ENCODE peak calls at places on chromosomes 16 and 17, in ten cellular contexts. One of them, this sample, is unnamed.

GRCh38 chr17:17391575-17392370 is 85.0 kb upstream of the MED9 start:
- DNase-seq in neural crest cell: no peak
- DNase-seq in nephron progenitor cell: no peak
- DNase-seq in lower lobe of right lung: no peak
- DNase-seq in left ventricle myocardium inferior: no peak
- DNase-seq in HFFc6: no peak
- DNase-seq in A673: peak
- DNase-seq in activated CD8-positive, alpha-beta T cell treated with anti-CD3 and anti-CD28 coated beads for 36 hours: peak
- DNase-seq in ovary: no peak
- DNase-seq in glutamatergic neuron: no peak
- DNase-seq in this sample: no peak

GRCh38 chr16:47987136-47987535 is 168.7 kb downstream of the ABCC12 start:
- DNase-seq in left ventricle myocardium inferior: no peak
- DNase-seq in lower lobe of right lung: no peak
- DNase-seq in ovary: no peak
- DNase-seq in A673: no peak
- DNase-seq in activated CD8-positive, alpha-beta T cell treated with anti-CD3 and anti-CD28 coated beads for 36 hours: no peak
- DNase-seq in neural crest cell: no peak
- DNase-seq in HFFc6: no peak
- DNase-seq in nephron progenitor cell: no peak
- DNase-seq in glutamatergic neuron: no peak
- DNase-seq in this sample: no peak

GRCh38 chr16:65070831-65071230 is 51.0 kb downstream of the CDH11 start:
- DNase-seq in left ventricle myocardium inferior: peak
- DNase-seq in A673: peak
- DNase-seq in activated CD8-positive, alpha-beta T cell treated with anti-CD3 and anti-CD28 coated beads for 36 hours: no peak
- DNase-seq in nephron progenitor cell: no peak
- DNase-seq in ovary: peak
- DNase-seq in neural crest cell: peak
- DNase-seq in glutamatergic neuron: no peak
- DNase-seq in HFFc6: peak
- DNase-seq in lower lobe of right lung: no peak
- DNase-seq in this sample: no peak

GRCh38 chr16:81878529-81878928 is 99.4 kb downstream of the PLCG2 start:
- DNase-seq in A673: no peak
- DNase-seq in neural crest cell: no peak
- DNase-seq in left ventricle myocardium inferior: no peak
- DNase-seq in ovary: no peak
- DNase-seq in lower lobe of right lung: no peak
- DNase-seq in glutamatergic neuron: no peak
- DNase-seq in activated CD8-positive, alpha-beta T cell treated with anti-CD3 and anti-CD28 coated beads for 36 hours: no peak
- DNase-seq in HFFc6: no peak
- DNase-seq in nephron progenitor cell: no peak
- DNase-seq in this sample: no peak

GRCh38 chr17:7023576-7024401 is 939 bp downstream of the BCL6B start:
- DNase-seq in activated CD8-positive, alpha-beta T cell treated with anti-CD3 and anti-CD28 coated beads for 36 hours: peak
- DNase-seq in glutamatergic neuron: peak
- DNase-seq in A673: peak
- DNase-seq in neural crest cell: peak
- DNase-seq in lower lobe of right lung: peak
- DNase-seq in left ventricle myocardium inferior: peak
- DNase-seq in ovary: peak
- DNase-seq in nephron progenitor cell: peak
- DNase-seq in HFFc6: no peak
- DNase-seq in this sample: peak

GRCh38 chr17:50554201-50554600 is 6.3 kb upstream of the CACNA1G start:
- DNase-seq in left ventricle myocardium inferior: no peak
- DNase-seq in activated CD8-positive, alpha-beta T cell treated with anti-CD3 and anti-CD28 coated beads for 36 hours: no peak
- DNase-seq in ovary: no peak
- DNase-seq in neural crest cell: no peak
- DNase-seq in lower lobe of right lung: no peak
- DNase-seq in nephron progenitor cell: no peak
- DNase-seq in glutamatergic neuron: no peak
- DNase-seq in A673: no peak
- DNase-seq in HFFc6: no peak
- DNase-seq in this sample: no peak

GRCh38 chr17:3659541-3660111 is 8.8 kb downstream of the TAX1BP3 start:
- DNase-seq in A673: no peak
- DNase-seq in left ventricle myocardium inferior: peak
- DNase-seq in glutamatergic neuron: no peak
- DNase-seq in neural crest cell: no peak
- DNase-seq in lower lobe of right lung: no peak
- DNase-seq in nephron progenitor cell: no peak
- DNase-seq in activated CD8-positive, alpha-beta T cell treated with anti-CD3 and anti-CD28 coated beads for 36 hours: no peak
- DNase-seq in HFFc6: peak
- DNase-seq in ovary: peak
- DNase-seq in this sample: no peak

GRCh38 chr17:82754297-82755208 is 2.7 kb downstream of the TBCD start:
- DNase-seq in neural crest cell: no peak
- DNase-seq in left ventricle myocardium inferior: no peak
- DNase-seq in HFFc6: no peak
- DNase-seq in glutamatergic neuron: peak
- DNase-seq in A673: peak
- DNase-seq in nephron progenitor cell: peak
- DNase-seq in ovary: no peak
- DNase-seq in lower lobe of right lung: peak
- DNase-seq in activated CD8-positive, alpha-beta T cell treated with anti-CD3 and anti-CD28 coated beads for 36 hours: peak
- DNase-seq in this sample: no peak

GRCh38 chr16:89119161-89119621 is 25.5 kb downstream of the ACSF3 start:
- DNase-seq in HFFc6: no peak
- DNase-seq in neural crest cell: no peak
- DNase-seq in A673: no peak
- DNase-seq in lower lobe of right lung: peak
- DNase-seq in activated CD8-positive, alpha-beta T cell treated with anti-CD3 and anti-CD28 coated beads for 36 hours: no peak
- DNase-seq in ovary: no peak
- DNase-seq in left ventricle myocardium inferior: peak
- DNase-seq in nephron progenitor cell: no peak
- DNase-seq in glutamatergic neuron: peak
- DNase-seq in this sample: no peak

GRCh38 chr17:50292465-50292864 is 18.2 kb downstream of the TMEM92 start:
- DNase-seq in nephron progenitor cell: no peak
- DNase-seq in left ventricle myocardium inferior: no peak
- DNase-seq in activated CD8-positive, alpha-beta T cell treated with anti-CD3 and anti-CD28 coated beads for 36 hours: no peak
- DNase-seq in glutamatergic neuron: no peak
- DNase-seq in HFFc6: no peak
- DNase-seq in ovary: no peak
- DNase-seq in lower lobe of right lung: no peak
- DNase-seq in neural crest cell: no peak
- DNase-seq in A673: no peak
- DNase-seq in this sample: no peak

GRCh38 chr17:82218349-82219075 is 5.9 kb upstream of the CCDC57 start:
- DNase-seq in A673: no peak
- DNase-seq in glutamatergic neuron: no peak
- DNase-seq in HFFc6: no peak
- DNase-seq in nephron progenitor cell: no peak
- DNase-seq in ovary: no peak
- DNase-seq in left ventricle myocardium inferior: no peak
- DNase-seq in activated CD8-positive, alpha-beta T cell treated with anti-CD3 and anti-CD28 coated beads for 36 hours: no peak
- DNase-seq in lower lobe of right lung: no peak
- DNase-seq in neural crest cell: no peak
- DNase-seq in this sample: no peak

GRCh38 chr16:4846901-4847773 is at the start of the genes GLYR1 and UBN1:
- DNase-seq in A673: peak
- DNase-seq in left ventricle myocardium inferior: peak
- DNase-seq in ovary: peak
- DNase-seq in HFFc6: peak
- DNase-seq in activated CD8-positive, alpha-beta T cell treated with anti-CD3 and anti-CD28 coated beads for 36 hours: peak
- DNase-seq in neural crest cell: peak
- DNase-seq in lower lobe of right lung: peak
- DNase-seq in glutamatergic neuron: peak
- DNase-seq in nephron progenitor cell: peak
- DNase-seq in this sample: peak
- TF ChIP-seq CTCF in A673: no peak
- TF ChIP-seq CTCF in left ventricle myocardium inferior: no peak
- TF ChIP-seq CTCF in ovary: no peak
- TF ChIP-seq CTCF in HFFc6: no peak
- TF ChIP-seq CTCF in activated CD8-positive, alpha-beta T cell treated with anti-CD3 and anti-CD28 coated beads for 36 hours: no peak
- TF ChIP-seq CTCF in neural crest cell: no peak
- TF ChIP-seq CTCF in lower lobe of right lung: no peak
- TF ChIP-seq CTCF in glutamatergic neuron: no peak
- TF ChIP-seq CTCF in nephron progenitor cell: no peak
- TF ChIP-seq CTCF in this sample: no peak

GRCh38 chr16:17223576-17223975 is 247.2 kb downstream of the XYLT1 start:
- DNase-seq in neural crest cell: no peak
- DNase-seq in glutamatergic neuron: no peak
- DNase-seq in lower lobe of right lung: no peak
- DNase-seq in ovary: no peak
- DNase-seq in A673: no peak
- DNase-seq in nephron progenitor cell: no peak
- DNase-seq in HFFc6: no peak
- DNase-seq in activated CD8-positive, alpha-beta T cell treated with anti-CD3 and anti-CD28 coated beads for 36 hours: no peak
- DNase-seq in left ventricle myocardium inferior: no peak
- DNase-seq in this sample: no peak

GRCh38 chr16:17225551-17225950 is 245.2 kb downstream of the XYLT1 start:
- DNase-seq in neural crest cell: no peak
- DNase-seq in left ventricle myocardium inferior: no peak
- DNase-seq in A673: no peak
- DNase-seq in activated CD8-positive, alpha-beta T cell treated with anti-CD3 and anti-CD28 coated beads for 36 hours: no peak
- DNase-seq in HFFc6: no peak
- DNase-seq in lower lobe of right lung: no peak
- DNase-seq in glutamatergic neuron: no peak
- DNase-seq in nephron progenitor cell: no peak
- DNase-seq in ovary: no peak
- DNase-seq in this sample: no peak

GRCh38 chr16:17224350-17224749 is 246.4 kb downstream of the XYLT1 start:
- DNase-seq in glutamatergic neuron: no peak
- DNase-seq in neural crest cell: no peak
- DNase-seq in A673: no peak
- DNase-seq in nephron progenitor cell: no peak
- DNase-seq in left ventricle myocardium inferior: no peak
- DNase-seq in HFFc6: no peak
- DNase-seq in ovary: no peak
- DNase-seq in activated CD8-positive, alpha-beta T cell treated with anti-CD3 and anti-CD28 coated beads for 36 hours: no peak
- DNase-seq in lower lobe of right lung: no peak
- DNase-seq in this sample: no peak

GRCh38 chr16:17222756-17223411 is 247.9 kb downstream of the XYLT1 start:
- DNase-seq in A673: no peak
- DNase-seq in nephron progenitor cell: no peak
- DNase-seq in neural crest cell: no peak
- DNase-seq in HFFc6: no peak
- DNase-seq in glutamatergic neuron: no peak
- DNase-seq in left ventricle myocardium inferior: no peak
- DNase-seq in ovary: no peak
- DNase-seq in activated CD8-positive, alpha-beta T cell treated with anti-CD3 and anti-CD28 coated beads for 36 hours: no peak
- DNase-seq in lower lobe of right lung: no peak
- DNase-seq in this sample: no peak

GRCh38 chr16:17224859-17225258 is 245.9 kb downstream of the XYLT1 start:
- DNase-seq in lower lobe of right lung: no peak
- DNase-seq in glutamatergic neuron: no peak
- DNase-seq in neural crest cell: no peak
- DNase-seq in nephron progenitor cell: no peak
- DNase-seq in activated CD8-positive, alpha-beta T cell treated with anti-CD3 and anti-CD28 coated beads for 36 hours: peak
- DNase-seq in A673: no peak
- DNase-seq in ovary: peak
- DNase-seq in HFFc6: peak
- DNase-seq in left ventricle myocardium inferior: peak
- DNase-seq in this sample: no peak
- TF ChIP-seq CTCF in lower lobe of right lung: no peak
- TF ChIP-seq CTCF in glutamatergic neuron: no peak
- TF ChIP-seq CTCF in neural crest cell: no peak
- TF ChIP-seq CTCF in nephron progenitor cell: no peak
- TF ChIP-seq CTCF in activated CD8-positive, alpha-beta T cell treated with anti-CD3 and anti-CD28 coated beads for 36 hours: no peak
- TF ChIP-seq CTCF in A673: no peak
- TF ChIP-seq CTCF in ovary: no peak
- TF ChIP-seq CTCF in HFFc6: no peak
- TF ChIP-seq CTCF in left ventricle myocardium inferior: no peak
- TF ChIP-seq CTCF in this sample: no peak

GRCh38 chr17:77126519-77126918 is 14.2 kb upstream of the SEC14L1 start:
- DNase-seq in ovary: no peak
- DNase-seq in left ventricle myocardium inferior: no peak
- DNase-seq in HFFc6: no peak
- DNase-seq in neural crest cell: no peak
- DNase-seq in lower lobe of right lung: no peak
- DNase-seq in activated CD8-positive, alpha-beta T cell treated with anti-CD3 and anti-CD28 coated beads for 36 hours: no peak
- DNase-seq in glutamatergic neuron: no peak
- DNase-seq in A673: no peak
- DNase-seq in nephron progenitor cell: no peak
- DNase-seq in this sample: no peak

GRCh38 chr17:77128895-77129567 is 11.7 kb upstream of the SEC14L1 start:
- DNase-seq in left ventricle myocardium inferior: no peak
- DNase-seq in A673: no peak
- DNase-seq in activated CD8-positive, alpha-beta T cell treated with anti-CD3 and anti-CD28 coated beads for 36 hours: no peak
- DNase-seq in HFFc6: no peak
- DNase-seq in glutamatergic neuron: no peak
- DNase-seq in neural crest cell: no peak
- DNase-seq in lower lobe of right lung: no peak
- DNase-seq in nephron progenitor cell: no peak
- DNase-seq in ovary: no peak
- DNase-seq in this sample: no peak

GRCh38 chr17:77124192-77124908 is 16.4 kb upstream of the SEC14L1 start:
- DNase-seq in nephron progenitor cell: no peak
- DNase-seq in left ventricle myocardium inferior: peak
- DNase-seq in activated CD8-positive, alpha-beta T cell treated with anti-CD3 and anti-CD28 coated beads for 36 hours: no peak
- DNase-seq in neural crest cell: no peak
- DNase-seq in HFFc6: peak
- DNase-seq in ovary: no peak
- DNase-seq in lower lobe of right lung: no peak
- DNase-seq in glutamatergic neuron: no peak
- DNase-seq in A673: no peak
- DNase-seq in this sample: peak

GRCh38 chr17:77127735-77128361 is 12.9 kb upstream of the SEC14L1 start:
- DNase-seq in activated CD8-positive, alpha-beta T cell treated with anti-CD3 and anti-CD28 coated beads for 36 hours: peak
- DNase-seq in A673: no peak
- DNase-seq in nephron progenitor cell: no peak
- DNase-seq in left ventricle myocardium inferior: peak
- DNase-seq in HFFc6: no peak
- DNase-seq in ovary: no peak
- DNase-seq in lower lobe of right lung: peak
- DNase-seq in neural crest cell: no peak
- DNase-seq in glutamatergic neuron: no peak
- DNase-seq in this sample: no peak

DNA sequence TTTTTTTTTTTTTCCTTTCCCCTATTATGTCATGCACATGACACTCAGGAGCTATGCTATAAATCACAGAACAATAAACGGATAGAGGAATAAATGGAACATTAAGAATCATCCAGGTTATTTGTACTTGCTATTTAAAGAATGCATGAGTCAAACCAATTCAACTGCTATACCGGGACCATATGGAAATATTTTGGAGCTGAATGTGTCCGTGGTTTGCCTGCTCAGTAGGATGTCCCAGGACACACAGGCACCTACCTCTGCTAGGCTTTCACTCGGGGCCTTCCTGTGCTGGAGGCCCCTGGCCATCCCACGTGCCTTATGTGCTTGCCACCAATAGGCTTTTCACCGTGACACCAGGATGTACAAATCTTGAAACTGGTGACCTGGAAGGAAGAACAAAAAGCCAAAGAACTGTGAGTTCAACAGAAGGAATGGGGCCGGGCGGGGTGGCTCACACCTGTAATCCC is 15.3 kb upstream of the SEC14L1 start:
- DNase-seq in HFFc6: peak
- DNase-seq in neural crest cell: no peak
- DNase-seq in activated CD8-positive, alpha-beta T cell treated with anti-CD3 and anti-CD28 coated beads for 36 hours: no peak
- DNase-seq in glutamatergic neuron: no peak
- DNase-seq in A673: peak
- DNase-seq in left ventricle myocardium inferior: no peak
- DNase-seq in nephron progenitor cell: no peak
- DNase-seq in ovary: no peak
- DNase-seq in lower lobe of right lung: no peak
- DNase-seq in this sample: no peak
- TF ChIP-seq CTCF in HFFc6: no peak
- TF ChIP-seq CTCF in neural crest cell: no peak
- TF ChIP-seq CTCF in activated CD8-positive, alpha-beta T cell treated with anti-CD3 and anti-CD28 coated beads for 36 hours: no peak
- TF ChIP-seq CTCF in glutamatergic neuron: no peak
- TF ChIP-seq CTCF in A673: no peak
- TF ChIP-seq CTCF in left ventricle myocardium inferior: no peak
- TF ChIP-seq CTCF in nephron progenitor cell: no peak
- TF ChIP-seq CTCF in ovary: no peak
- TF ChIP-seq CTCF in lower lobe of right lung: no peak
- TF ChIP-seq CTCF in this sample: no peak

GRCh38 chr16:723695-724094 is 2.5 kb downstream of the CCDC78 start:
- DNase-seq in activated CD8-positive, alpha-beta T cell treated with anti-CD3 and anti-CD28 coated beads for 36 hours: no peak
- DNase-seq in left ventricle myocardium inferior: no peak
- DNase-seq in neural crest cell: no peak
- DNase-seq in nephron progenitor cell: no peak
- DNase-seq in glutamatergic neuron: no peak
- DNase-seq in lower lobe of right lung: no peak
- DNase-seq in A673: no peak
- DNase-seq in HFFc6: no peak
- DNase-seq in ovary: no peak
- DNase-seq in this sample: no peak
- TF ChIP-seq CTCF in activated CD8-positive, alpha-beta T cell treated with anti-CD3 and anti-CD28 coated beads for 36 hours: no peak
- TF ChIP-seq CTCF in left ventricle myocardium inferior: no peak
- TF ChIP-seq CTCF in neural crest cell: no peak
- TF ChIP-seq CTCF in nephron progenitor cell: no peak
- TF ChIP-seq CTCF in glutamatergic neuron: no peak
- TF ChIP-seq CTCF in lower lobe of right lung: no peak
- TF ChIP-seq CTCF in A673: no peak
- TF ChIP-seq CTCF in HFFc6: no peak
- TF ChIP-seq CTCF in ovary: no peak
- TF ChIP-seq CTCF in this sample: no peak